ENCODE peak calls at places on chromosomes 7 and 10, in seven cellular contexts. X is cardiac muscle cell, O is endodermal cell, F is upper lobe of right lung, N is hepatocyte, R is heart left ventricle, M is esophagus squamous epithelium. D is an unnamed sample.

GRCh38 chr7:77540402-77540822 is 3.3 kb downstream of the PTPN12 start:
- DNase-seq in R (no peak), M (no peak), O (no peak), X (no peak), N (no peak), F (no peak), D (no peak)

GRCh38 chr7:139758388-139758787 is 19.4 kb downstream of the HIPK2 start:
- DNase-seq in F (no peak), N (no peak), O (peak), M (no peak), X (no peak), R (no peak), D (no peak)

GRCh38 chr10:122033224-122033926 is 44.4 kb downstream of the TACC2 start:
- DNase-seq in R (peak), O (no peak), F (no peak), M (no peak), X (no peak), N (peak), D (no peak)

GRCh38 chr10:46555713-46556514 is 544 bp downstream of the GPRIN2 start:
- DNase-seq in N (peak), R (peak), O (peak), X (no peak), F (peak), M (no peak), D (no peak)

GRCh38 chr10:65903620-65904019 is 1022.2 kb upstream of the LRRTM3 start:
- DNase-seq in X (no peak), N (no peak), R (no peak), O (no peak), M (no peak), F (no peak), D (no peak)

GRCh38 chr10:28778524-28778923 is 101.2 kb downstream of the BAMBI start:
- DNase-seq in R (no peak), O (no peak), F (no peak), M (no peak), X (peak), N (no peak), D (no peak)

GRCh38 chr10:35876248-35876647 is 234.2 kb upstream of the FZD8 start:
- DNase-seq in N (no peak), O (peak), F (no peak), X (peak), M (no peak), R (no peak), D (no peak)

GRCh38 chr10:5563991-5564536 is 39.3 kb downstream of the CALML3 start:
- DNase-seq in O (peak), X (peak), M (no peak), R (no peak), N (no peak), F (peak), D (no peak)

GRCh38 chr10:48464871-48465736 is 139.8 kb downstream of the ARHGAP22 start:
- DNase-seq in M (no peak), R (peak), F (peak), O (peak), N (no peak), X (no peak), D (no peak)

GRCh38 chr10:11578802-11579255 is 32.6 kb downstream of the USP6NL start:
- DNase-seq in X (no peak), N (no peak), O (no peak), F (no peak), M (no peak), R (no peak), D (no peak)

GRCh38 chr7:2913760-2914387 is 69.8 kb upstream of the GNA12 start:
- DNase-seq in F (no peak), M (no peak), O (no peak), X (no peak), N (no peak), R (no peak), D (no peak)

GRCh38 chr7:2912684-2913439 is 68.8 kb upstream of the GNA12 start:
- DNase-seq in M (no peak), N (no peak), X (no peak), F (no peak), R (no peak), O (no peak), D (no peak)

GRCh38 chr7:2911466-2911865 is 67.4 kb upstream of the GNA12 start:
- DNase-seq in O (no peak), F (no peak), X (no peak), R (no peak), N (no peak), M (no peak), D (no peak)

GRCh38 chr7:2918406-2918805 is 74.3 kb upstream of the GNA12 start:
- DNase-seq in F (no peak), O (no peak), R (no peak), M (no peak), X (no peak), N (no peak), D (no peak)

GRCh38 chr7:2915023-2915422 is 70.9 kb upstream of the GNA12 start:
- DNase-seq in F (no peak), O (no peak), M (no peak), X (no peak), R (no peak), N (no peak), D (no peak)
- H3K4me3 ChIP-seq in F (no peak), O (no peak), M (no peak), X (no peak), R (no peak), N (no peak), D (no peak)

GRCh38 chr10:58925381-58925780 is 251.1 kb upstream of the PHYHIPL start:
- DNase-seq in N (no peak), X (no peak), M (no peak), R (no peak), O (no peak), F (no peak), D (no peak)

GRCh38 chr10:58919927-58920654 is 256.4 kb upstream of the PHYHIPL start:
- DNase-seq in M (no peak), X (peak), R (no peak), F (no peak), N (no peak), O (no peak), D (peak)

GRCh38 chr10:58921366-58921947 is 255.0 kb upstream of the PHYHIPL start:
- DNase-seq in N (no peak), X (no peak), O (no peak), F (no peak), M (no peak), R (no peak), D (no peak)

GRCh38 chr10:58918887-58919286 is 257.6 kb upstream of the PHYHIPL start:
- DNase-seq in F (no peak), O (no peak), R (no peak), X (no peak), M (no peak), N (no peak), D (no peak)

DNA sequence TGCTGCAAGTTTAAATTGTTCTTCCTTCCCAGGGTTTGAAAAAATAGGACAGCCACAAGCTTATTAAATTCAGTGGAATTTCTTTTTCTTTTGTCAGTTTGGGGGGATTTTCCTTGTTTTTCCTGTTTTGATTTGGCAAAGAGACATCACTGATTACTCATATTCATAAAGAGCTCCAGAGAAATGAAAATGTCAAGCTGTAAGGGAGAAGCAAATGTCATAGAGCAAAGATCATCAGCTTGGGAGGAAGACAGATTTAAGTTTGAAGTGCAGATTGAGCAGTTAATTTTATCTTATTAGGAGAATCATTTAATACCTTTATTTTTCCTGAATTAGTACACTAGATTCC is 255.8 kb upstream of the PHYHIPL start:
- DNase-seq in X (no peak), M (no peak), O (no peak), N (no peak), F (no peak), R (no peak), D (no peak)
- H3K27ac ChIP-seq in X (peak), M (no peak), O (no peak), N (no peak), F (no peak), R (no peak), D (no peak)

GRCh38 chr10:110533149-110533548 is 34.3 kb upstream of the SMC3 start:
- DNase-seq in M (no peak), N (no peak), F (no peak), O (peak), X (peak), R (no peak), D (no peak)

GRCh38 chr10:110531687-110532086 is 34.0 kb downstream of the DUSP5 start:
- DNase-seq in M (no peak), X (no peak), R (no peak), N (no peak), F (no peak), O (peak), D (no peak)

GRCh38 chr10:110534571-110534970 is 32.9 kb upstream of the SMC3 start:
- DNase-seq in M (no peak), R (no peak), O (no peak), X (no peak), N (no peak), F (no peak), D (no peak)

GRCh38 chr10:110540038-110540437 is 27.5 kb upstream of the SMC3 start:
- DNase-seq in N (no peak), X (no peak), M (no peak), O (no peak), R (no peak), F (no peak), D (no peak)

DNA sequence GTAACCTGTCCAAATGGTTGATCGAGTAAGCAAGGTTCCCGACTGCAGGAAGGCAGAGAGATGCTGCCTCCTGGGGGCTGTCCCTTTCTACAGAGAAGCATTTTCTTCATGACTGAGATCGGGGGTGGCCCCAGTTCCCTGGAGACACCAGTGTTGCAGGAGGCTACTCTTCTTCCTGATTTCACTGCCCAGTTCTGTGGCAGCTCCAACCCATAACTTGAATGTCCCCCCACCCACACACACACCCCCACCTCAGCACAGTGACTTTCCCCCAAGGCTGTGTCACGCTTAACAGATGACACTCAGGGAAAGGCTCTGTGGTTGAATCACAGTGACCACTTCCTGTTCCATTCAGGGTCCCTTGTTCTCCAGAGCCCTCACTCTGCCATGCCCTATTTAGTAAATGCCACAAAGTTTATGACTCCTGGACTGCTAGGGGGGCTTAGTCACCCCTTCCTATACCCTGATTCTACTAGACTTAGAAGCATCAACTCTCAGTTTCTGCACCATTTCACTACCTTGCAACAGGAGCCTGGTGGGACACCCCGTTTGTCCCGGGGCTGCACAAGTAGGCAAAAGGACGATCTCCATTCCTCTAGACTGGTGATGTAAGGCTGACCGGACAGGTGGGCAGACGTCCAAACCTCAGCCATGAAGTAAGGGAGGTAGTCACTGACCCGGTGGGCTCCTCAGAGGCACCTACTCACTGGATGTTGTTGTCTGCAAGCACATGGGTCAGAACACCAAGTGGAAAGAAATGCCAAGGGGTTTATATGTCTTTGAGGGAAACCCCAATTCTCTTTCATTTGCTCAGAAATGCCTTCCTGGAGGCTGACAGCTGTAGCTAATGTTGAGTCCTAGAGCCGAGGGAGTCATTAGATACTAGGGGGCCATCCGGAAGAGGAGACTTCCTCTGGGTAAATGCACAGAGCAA is 31.3 kb upstream of the SMC3 start:
- DNase-seq in M (no peak), R (peak), X (peak), F (peak), O (peak), N (no peak), D (peak)
- TF ChIP-seq CTCF in M (peak), R (peak), X (peak), F (peak), O (peak), N (peak), D (peak)

DNA sequence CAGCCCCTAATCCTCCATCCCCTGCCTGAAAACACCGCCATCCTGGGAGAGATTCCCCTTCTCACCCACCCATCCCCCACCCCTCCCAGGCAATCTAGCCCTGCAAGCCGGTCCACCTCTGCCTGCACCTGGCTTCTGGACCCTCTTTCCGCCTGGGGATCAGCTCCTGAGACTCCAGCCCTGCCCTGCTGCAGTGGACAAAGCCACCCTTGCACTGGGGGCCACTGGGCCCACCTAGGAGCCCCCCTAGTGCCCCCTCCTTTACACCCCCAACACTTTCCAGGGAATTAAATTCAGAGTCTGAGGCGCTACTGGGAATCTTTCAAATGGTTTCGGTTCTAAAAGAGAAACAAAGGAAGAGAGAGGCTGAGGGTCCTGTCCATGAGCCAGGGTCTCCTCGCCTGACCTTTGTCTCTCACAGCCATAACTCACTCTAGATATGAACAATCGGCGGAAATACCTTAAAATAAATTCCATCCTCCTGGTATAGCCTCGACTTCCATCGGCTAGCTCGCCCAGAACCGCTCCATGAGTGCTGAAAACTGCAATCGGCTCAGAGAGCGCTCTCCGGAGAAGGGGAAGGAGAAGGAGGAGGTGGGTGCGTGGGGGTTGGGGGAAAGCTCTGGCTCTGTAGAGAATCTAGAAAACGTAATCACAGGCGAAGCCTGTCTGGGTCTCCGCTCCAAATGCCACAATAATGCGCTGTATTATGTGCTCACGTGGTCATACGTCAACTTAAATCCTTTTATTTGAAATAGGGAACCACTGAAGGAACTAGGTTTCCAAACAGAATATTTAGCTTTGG is 12.7 kb downstream of the HOXA4 start:
- DNase-seq in R (no peak), F (no peak), O (no peak), X (no peak), M (no peak), N (no peak), D (peak)
- H3K4me3 ChIP-seq in R (peak), F (peak), O (no peak), X (no peak), M (peak), N (no peak), D (peak)

GRCh38 chr10:109967739-109968088 is 40.1 kb upstream of the ADD3 start:
- DNase-seq in O (no peak), R (no peak), F (no peak), M (no peak), N (no peak), X (no peak), D (no peak)
- H3K27ac ChIP-seq in O (no peak), R (peak), F (no peak), M (no peak), N (peak), X (no peak), D (peak)

GRCh38 chr7:142905759-142906158 is 20.2 kb upstream of the TRPV6 start:
- DNase-seq in M (no peak), N (no peak), X (no peak), O (no peak), F (no peak), R (no peak), D (no peak)

GRCh38 chr7:142906643-142907042 is 21.1 kb upstream of the TRPV6 start:
- DNase-seq in O (peak), F (no peak), R (no peak), X (no peak), N (no peak), M (no peak), D (no peak)

GRCh38 chr7:142909921-142910521 is 23.5 kb downstream of the TRPV5 start:
- DNase-seq in R (no peak), F (no peak), N (peak), O (peak), X (no peak), M (no peak), D (no peak)

GRCh38 chr7:142908290-142908689 is 22.7 kb upstream of the TRPV6 start:
- DNase-seq in O (peak), R (no peak), M (no peak), N (no peak), X (no peak), F (no peak), D (no peak)

DNA sequence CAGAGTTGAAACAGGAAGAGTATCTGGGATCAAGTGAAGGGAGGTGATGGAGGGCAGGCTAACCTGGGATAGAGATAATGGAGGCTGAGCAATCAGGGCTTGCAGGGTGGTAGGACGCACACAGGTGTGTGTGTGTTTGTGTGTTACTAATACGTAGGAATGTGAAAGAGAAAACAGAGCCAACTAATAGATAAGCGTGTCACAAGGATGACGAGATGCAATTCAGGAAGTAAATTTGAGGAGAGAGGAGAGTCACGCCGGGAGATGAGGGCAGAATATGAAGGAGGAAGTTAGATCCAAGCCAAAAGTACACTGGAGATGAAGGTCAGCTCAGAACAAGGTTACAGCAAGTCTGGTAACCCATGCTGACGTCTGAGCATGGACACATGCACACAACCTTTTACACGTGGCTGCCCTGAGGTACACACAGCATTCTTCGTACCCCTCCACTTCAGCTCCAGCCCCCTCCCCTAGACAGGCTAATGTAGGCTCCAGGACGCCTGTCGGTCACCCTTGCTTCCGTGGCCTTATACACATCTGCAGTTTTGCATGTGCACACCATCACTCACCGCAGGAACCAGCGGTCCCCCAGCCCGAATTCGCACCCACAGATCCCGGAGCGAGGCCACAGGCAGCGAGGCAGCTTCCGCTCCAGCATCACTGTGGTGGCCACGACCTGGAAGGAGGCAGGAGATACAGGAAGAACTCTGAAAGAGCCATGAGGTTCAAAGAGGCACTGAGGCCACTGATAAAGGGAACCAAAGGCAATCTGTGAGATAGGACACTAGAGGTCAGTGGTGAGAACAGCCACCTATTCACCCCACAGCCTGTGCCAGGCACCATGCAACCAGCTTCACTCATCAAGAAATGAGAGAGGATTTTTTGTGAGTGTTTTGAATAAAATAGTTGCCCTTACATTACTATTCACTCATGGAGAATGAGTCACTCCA is 23.7 kb upstream of the TRPV6 start:
- DNase-seq in M (no peak), F (no peak), O (peak), X (peak), R (no peak), N (peak), D (no peak)
- TF ChIP-seq CTCF in M (peak), F (peak), O (peak), X (peak), R (no peak), N (peak), D (no peak)

GRCh38 chr7:123663200-123663599 is 7.5 kb downstream of the LMOD2 start:
- DNase-seq in X (no peak), R (no peak), F (no peak), N (no peak), O (no peak), M (no peak), D (no peak)

GRCh38 chr7:123669485-123669884 is 13.8 kb downstream of the LMOD2 start:
- DNase-seq in M (no peak), O (no peak), F (no peak), X (no peak), R (no peak), N (no peak), D (no peak)

GRCh38 chr7:123665896-123666295 is 10.2 kb downstream of the LMOD2 start:
- DNase-seq in F (no peak), M (no peak), N (no peak), R (no peak), X (peak), O (no peak), D (no peak)

GRCh38 chr7:123665157-123665556 is 9.5 kb downstream of the LMOD2 start:
- DNase-seq in F (no peak), O (no peak), N (no peak), M (no peak), R (no peak), X (no peak), D (no peak)

DNA sequence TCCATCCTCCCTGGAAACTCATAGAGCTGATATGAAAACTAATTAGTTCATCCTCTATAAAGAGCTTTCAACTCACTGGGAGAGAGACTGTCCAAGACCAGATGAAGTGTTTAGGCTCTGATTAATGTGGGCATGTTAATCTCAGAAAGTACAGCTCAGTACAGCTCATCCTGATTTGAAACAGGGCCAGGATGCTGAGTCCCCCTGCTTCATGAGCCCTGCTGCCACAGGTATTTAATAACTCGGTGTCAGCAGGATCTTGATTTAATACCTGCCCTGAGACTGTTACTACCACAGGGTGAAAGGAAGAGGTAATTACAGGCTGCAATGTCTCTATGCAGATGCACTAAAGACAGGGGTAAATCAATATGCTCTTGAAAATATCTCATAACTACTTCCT is 10.8 kb downstream of the LMOD2 start:
- DNase-seq in X (no peak), N (no peak), F (no peak), R (no peak), M (no peak), O (no peak), D (no peak)
- H3K4me3 ChIP-seq in X (no peak), N (no peak), F (no peak), R (no peak), M (no peak), O (no peak), D (no peak)

D was measured in AG04450.